ENCODE peak calls at places on chromosomes 12 and 14, in eight cellular contexts. One of them, this sample, is unnamed.
A peak's percentile ranks its signal among the peaks of the same experiment; 100 is the strongest.

GRCh38 chr14:53902307-53902706 is 54.3 kb downstream of the BMP4 start:
- DNase-seq in left ventricle myocardium inferior: no peak
- DNase-seq in mesendoderm: no peak
- DNase-seq in Peyer's patch: no peak
- DNase-seq in spleen: no peak
- DNase-seq in transverse colon: no peak
- DNase-seq in mucosa of descending colon: no peak
- DNase-seq in tibial artery: no peak
- DNase-seq in this sample: no peak

GRCh38 chr12:67155863-67156262 is 113.3 kb upstream of the CAND1 start:
- DNase-seq in tibial artery: no peak
- DNase-seq in Peyer's patch: no peak
- DNase-seq in transverse colon: no peak
- DNase-seq in spleen: no peak
- DNase-seq in left ventricle myocardium inferior: no peak
- DNase-seq in mesendoderm: no peak
- DNase-seq in mucosa of descending colon: no peak
- DNase-seq in this sample: no peak

GRCh38 chr14:58750321-58751269 is 112.8 kb downstream of the DACT1 start:
- DNase-seq in Peyer's patch: no peak
- DNase-seq in spleen: no peak
- DNase-seq in tibial artery: no peak
- DNase-seq in mesendoderm: no peak
- DNase-seq in left ventricle myocardium inferior: no peak
- DNase-seq in transverse colon: peak; percentile 34
- DNase-seq in mucosa of descending colon: peak; percentile 55
- DNase-seq in this sample: no peak

GRCh38 chr14:71123579-71124135 is 216.4 kb downstream of the PCNX1 start:
- DNase-seq in mucosa of descending colon: no peak
- DNase-seq in Peyer's patch: no peak
- DNase-seq in transverse colon: no peak
- DNase-seq in mesendoderm: no peak
- DNase-seq in spleen: no peak
- DNase-seq in left ventricle myocardium inferior: no peak
- DNase-seq in tibial artery: no peak
- DNase-seq in this sample: no peak

GRCh38 chr12:71955946-71956345 is 17.3 kb downstream of the TPH2 start:
- DNase-seq in transverse colon: no peak
- DNase-seq in mucosa of descending colon: no peak
- DNase-seq in left ventricle myocardium inferior: no peak
- DNase-seq in Peyer's patch: no peak
- DNase-seq in mesendoderm: peak; percentile 25
- DNase-seq in tibial artery: no peak
- DNase-seq in spleen: no peak
- DNase-seq in this sample: no peak

GRCh38 chr14:32896979-32897723 is 41.5 kb upstream of the NPAS3 start:
- DNase-seq in transverse colon: no peak
- DNase-seq in left ventricle myocardium inferior: no peak
- DNase-seq in tibial artery: no peak
- DNase-seq in mucosa of descending colon: no peak
- DNase-seq in mesendoderm: no peak
- DNase-seq in spleen: no peak
- DNase-seq in Peyer's patch: no peak
- DNase-seq in this sample: no peak

GRCh38 chr14:68306934-68307758 is 485.7 kb downstream of the ZFP36L1 start:
- DNase-seq in Peyer's patch: no peak
- DNase-seq in spleen: no peak
- DNase-seq in mesendoderm: no peak
- DNase-seq in transverse colon: peak; percentile 64
- DNase-seq in left ventricle myocardium inferior: no peak
- DNase-seq in tibial artery: no peak
- DNase-seq in mucosa of descending colon: peak; percentile 67
- DNase-seq in this sample: no peak

GRCh38 chr12:132452596-132453350 is 37.2 kb upstream of the FBRSL1 start:
- DNase-seq in left ventricle myocardium inferior: no peak
- DNase-seq in spleen: peak; percentile 69
- DNase-seq in mesendoderm: no peak
- DNase-seq in transverse colon: no peak
- DNase-seq in tibial artery: no peak
- DNase-seq in mucosa of descending colon: peak; percentile 11
- DNase-seq in Peyer's patch: no peak
- DNase-seq in this sample: no peak

GRCh38 chr14:92659765-92660561 is 88.5 kb downstream of the LGMN start:
- DNase-seq in tibial artery: peak; percentile 79
- DNase-seq in mesendoderm: no peak
- DNase-seq in Peyer's patch: no peak
- DNase-seq in mucosa of descending colon: no peak
- DNase-seq in spleen: no peak
- DNase-seq in left ventricle myocardium inferior: peak; percentile 55
- DNase-seq in transverse colon: peak; percentile 44
- DNase-seq in this sample: no peak

GRCh38 chr14:88951370-88951769 is 126.9 kb downstream of the TTC8 start:
- DNase-seq in mucosa of descending colon: no peak
- DNase-seq in transverse colon: no peak
- DNase-seq in spleen: no peak
- DNase-seq in mesendoderm: no peak
- DNase-seq in left ventricle myocardium inferior: no peak
- DNase-seq in tibial artery: no peak
- DNase-seq in Peyer's patch: no peak
- DNase-seq in this sample: no peak

GRCh38 chr12:2794261-2794735 is 472 bp upstream of the FKBP4 start:
- DNase-seq in mucosa of descending colon: no peak
- DNase-seq in mesendoderm: peak; percentile 87
- DNase-seq in Peyer's patch: peak; percentile 55
- DNase-seq in left ventricle myocardium inferior: no peak
- DNase-seq in spleen: peak; percentile 89
- DNase-seq in transverse colon: peak; percentile 26
- DNase-seq in tibial artery: peak; percentile 23
- DNase-seq in this sample: peak; percentile 18

GRCh38 chr12:95506707-95507523 is 33.0 kb downstream of the METAP2 start:
- DNase-seq in mesendoderm: no peak
- DNase-seq in left ventricle myocardium inferior: no peak
- DNase-seq in transverse colon: no peak
- DNase-seq in mucosa of descending colon: no peak
- DNase-seq in tibial artery: no peak
- DNase-seq in Peyer's patch: no peak
- DNase-seq in spleen: no peak
- DNase-seq in this sample: no peak

DNA sequence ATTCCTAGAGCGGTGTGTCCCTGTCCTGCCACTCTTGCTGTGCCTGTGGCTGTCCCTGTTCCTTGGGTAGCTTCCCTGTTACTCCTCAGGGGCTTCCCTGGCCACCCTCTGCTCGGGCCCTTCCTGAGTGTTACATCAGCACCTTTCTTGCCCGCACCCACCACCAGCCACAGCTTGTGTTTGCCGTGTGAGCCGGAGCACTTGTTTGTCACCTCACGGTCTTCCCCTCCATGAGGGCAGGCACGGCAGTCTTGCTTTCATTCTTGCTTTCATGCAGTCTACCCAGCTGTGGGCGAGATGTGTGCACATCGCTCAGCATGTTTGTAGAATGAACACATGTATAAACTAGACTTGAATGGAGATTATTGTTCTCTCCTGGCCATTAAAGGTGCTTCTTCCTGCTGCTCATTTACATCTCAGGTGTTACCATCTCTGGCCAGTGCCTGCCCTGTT is 42.0 kb downstream of the TRAF3 start:
- DNase-seq in spleen: peak; percentile 81
- DNase-seq in mesendoderm: no peak
- DNase-seq in tibial artery: no peak
- DNase-seq in transverse colon: peak; percentile 72
- DNase-seq in mucosa of descending colon: peak; percentile 67
- DNase-seq in Peyer's patch: peak; percentile 64
- DNase-seq in left ventricle myocardium inferior: no peak
- DNase-seq in this sample: no peak
- H3K4me1 ChIP-seq in spleen: peaks cover 70% of the 10 kb centered on the region
- H3K4me1 ChIP-seq in mesendoderm: peaks cover 2% of the 10 kb centered on the region
- H3K4me1 ChIP-seq in tibial artery: no peaks in the 10 kb centered on the region
- H3K4me1 ChIP-seq in transverse colon: peaks cover 24% of the 10 kb centered on the region
- H3K4me1 ChIP-seq in mucosa of descending colon: peaks cover 14% of the 10 kb centered on the region
- H3K4me1 ChIP-seq in Peyer's patch: peaks cover 23% of the 10 kb centered on the region
- H3K4me1 ChIP-seq in left ventricle myocardium inferior: no peaks in the 10 kb centered on the region
- H3K4me1 ChIP-seq in this sample: peaks cover 5% of the 10 kb centered on the region

GRCh38 chr14:80927385-80927989 is 14.1 kb downstream of the CEP128 start:
- DNase-seq in left ventricle myocardium inferior: no peak
- DNase-seq in tibial artery: no peak
- DNase-seq in mucosa of descending colon: no peak
- DNase-seq in Peyer's patch: no peak
- DNase-seq in spleen: no peak
- DNase-seq in mesendoderm: peak; percentile 50
- DNase-seq in transverse colon: no peak
- DNase-seq in this sample: no peak
- H3K36me3 ChIP-seq in left ventricle myocardium inferior: no peaks in the 10 kb centered on the region
- H3K36me3 ChIP-seq in tibial artery: no peaks in the 10 kb centered on the region
- H3K36me3 ChIP-seq in mucosa of descending colon: no peaks in the 10 kb centered on the region
- H3K36me3 ChIP-seq in Peyer's patch: no peaks in the 10 kb centered on the region
- H3K36me3 ChIP-seq in spleen: no peaks in the 10 kb centered on the region
- H3K36me3 ChIP-seq in mesendoderm: no peaks in the 10 kb centered on the region
- H3K36me3 ChIP-seq in transverse colon: no peaks in the 10 kb centered on the region
- H3K36me3 ChIP-seq in this sample: no peaks in the 10 kb centered on the region

DNA sequence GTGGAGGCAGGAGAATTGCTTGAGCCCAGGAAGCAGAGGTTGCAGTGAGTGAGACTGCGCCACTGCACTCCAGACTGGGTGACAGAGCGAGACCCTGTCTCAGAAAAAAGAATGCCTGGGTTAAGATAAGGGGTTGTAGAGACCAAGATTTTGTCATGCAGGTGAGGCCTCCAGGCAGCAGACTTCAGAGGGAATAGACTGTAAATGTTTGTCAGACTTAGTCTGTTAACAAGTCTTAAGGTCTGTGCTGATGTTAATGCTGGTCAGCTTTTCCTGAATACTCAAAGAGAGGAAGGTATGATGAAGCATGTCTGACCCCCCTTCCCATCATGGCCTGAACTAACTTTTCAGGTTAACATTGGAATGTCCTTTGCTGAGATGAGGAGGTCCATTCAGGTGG is 83.0 kb upstream of the FUT8 start:
- DNase-seq in tibial artery: no peak
- DNase-seq in Peyer's patch: no peak
- DNase-seq in mesendoderm: no peak
- DNase-seq in left ventricle myocardium inferior: no peak
- DNase-seq in mucosa of descending colon: no peak
- DNase-seq in transverse colon: no peak
- DNase-seq in spleen: no peak
- DNase-seq in this sample: no peak
- H3K4me1 ChIP-seq in tibial artery: no peaks in the 10 kb centered on the region
- H3K4me1 ChIP-seq in Peyer's patch: peaks cover 1% of the 10 kb centered on the region
- H3K4me1 ChIP-seq in mesendoderm: peaks cover 5% of the 10 kb centered on the region
- H3K4me1 ChIP-seq in left ventricle myocardium inferior: peaks cover 8% of the 10 kb centered on the region
- H3K4me1 ChIP-seq in mucosa of descending colon: peaks cover 6% of the 10 kb centered on the region
- H3K4me1 ChIP-seq in transverse colon: peaks cover 20% of the 10 kb centered on the region
- H3K4me1 ChIP-seq in spleen: peaks cover 26% of the 10 kb centered on the region
- H3K4me1 ChIP-seq in this sample: no peaks in the 10 kb centered on the region

GRCh38 chr14:104069541-104069940 is 16.0 kb upstream of the ASPG start:
- DNase-seq in Peyer's patch: no peak
- DNase-seq in transverse colon: no peak
- DNase-seq in left ventricle myocardium inferior: no peak
- DNase-seq in tibial artery: no peak
- DNase-seq in mesendoderm: no peak
- DNase-seq in mucosa of descending colon: no peak
- DNase-seq in spleen: no peak
- DNase-seq in this sample: no peak
- H3K36me3 ChIP-seq in Peyer's patch: no peaks in the 10 kb centered on the region
- H3K36me3 ChIP-seq in transverse colon: no peaks in the 10 kb centered on the region
- H3K36me3 ChIP-seq in left ventricle myocardium inferior: no peaks in the 10 kb centered on the region
- H3K36me3 ChIP-seq in tibial artery: no peaks in the 10 kb centered on the region
- H3K36me3 ChIP-seq in mesendoderm: no peaks in the 10 kb centered on the region
- H3K36me3 ChIP-seq in mucosa of descending colon: no peaks in the 10 kb centered on the region
- H3K36me3 ChIP-seq in spleen: no peaks in the 10 kb centered on the region
- H3K36me3 ChIP-seq in this sample: no peaks in the 10 kb centered on the region

GRCh38 chr14:98185036-98185435 is 1087.0 kb downstream of the BCL11B start:
- DNase-seq in mucosa of descending colon: no peak
- DNase-seq in Peyer's patch: no peak
- DNase-seq in mesendoderm: no peak
- DNase-seq in tibial artery: no peak
- DNase-seq in spleen: no peak
- DNase-seq in left ventricle myocardium inferior: no peak
- DNase-seq in transverse colon: no peak
- DNase-seq in this sample: no peak
- H3K4me1 ChIP-seq in mucosa of descending colon: no peaks in the 10 kb centered on the region
- H3K4me1 ChIP-seq in Peyer's patch: no peaks in the 10 kb centered on the region
- H3K4me1 ChIP-seq in mesendoderm: no peaks in the 10 kb centered on the region
- H3K4me1 ChIP-seq in tibial artery: no peaks in the 10 kb centered on the region
- H3K4me1 ChIP-seq in spleen: no peaks in the 10 kb centered on the region
- H3K4me1 ChIP-seq in left ventricle myocardium inferior: no peaks in the 10 kb centered on the region
- H3K4me1 ChIP-seq in transverse colon: no peaks in the 10 kb centered on the region
- H3K4me1 ChIP-seq in this sample: no peaks in the 10 kb centered on the region

GRCh38 chr12:111448266-111448830 is 42.6 kb downstream of the SH2B3 start:
- DNase-seq in mesendoderm: peak; percentile 33
- DNase-seq in spleen: no peak
- DNase-seq in transverse colon: no peak
- DNase-seq in left ventricle myocardium inferior: no peak
- DNase-seq in mucosa of descending colon: no peak
- DNase-seq in Peyer's patch: no peak
- DNase-seq in tibial artery: no peak
- DNase-seq in this sample: no peak
- H3K36me3 ChIP-seq in mesendoderm: peaks cover 4% of the 10 kb centered on the region
- H3K36me3 ChIP-seq in spleen: peaks cover 66% of the 10 kb centered on the region
- H3K36me3 ChIP-seq in transverse colon: no peaks in the 10 kb centered on the region
- H3K36me3 ChIP-seq in left ventricle myocardium inferior: peaks cover 48% of the 10 kb centered on the region
- H3K36me3 ChIP-seq in mucosa of descending colon: no peaks in the 10 kb centered on the region
- H3K36me3 ChIP-seq in Peyer's patch: no peaks in the 10 kb centered on the region
- H3K36me3 ChIP-seq in tibial artery: peaks cover 78% of the 10 kb centered on the region
- H3K36me3 ChIP-seq in this sample: peaks cover 63% of the 10 kb centered on the region

GRCh38 chr12:106054016-106054415 is 84.7 kb downstream of the NUAK1 start:
- DNase-seq in spleen: no peak
- DNase-seq in Peyer's patch: no peak
- DNase-seq in transverse colon: no peak
- DNase-seq in mucosa of descending colon: no peak
- DNase-seq in tibial artery: no peak
- DNase-seq in mesendoderm: no peak
- DNase-seq in left ventricle myocardium inferior: no peak
- DNase-seq in this sample: no peak
- H3K4me1 ChIP-seq in spleen: no peaks in the 10 kb centered on the region
- H3K4me1 ChIP-seq in Peyer's patch: no peaks in the 10 kb centered on the region
- H3K4me1 ChIP-seq in transverse colon: no peaks in the 10 kb centered on the region
- H3K4me1 ChIP-seq in mucosa of descending colon: no peaks in the 10 kb centered on the region
- H3K4me1 ChIP-seq in tibial artery: peaks cover 37% of the 10 kb centered on the region
- H3K4me1 ChIP-seq in mesendoderm: no peaks in the 10 kb centered on the region
- H3K4me1 ChIP-seq in left ventricle myocardium inferior: no peaks in the 10 kb centered on the region
- H3K4me1 ChIP-seq in this sample: no peaks in the 10 kb centered on the region

DNA sequence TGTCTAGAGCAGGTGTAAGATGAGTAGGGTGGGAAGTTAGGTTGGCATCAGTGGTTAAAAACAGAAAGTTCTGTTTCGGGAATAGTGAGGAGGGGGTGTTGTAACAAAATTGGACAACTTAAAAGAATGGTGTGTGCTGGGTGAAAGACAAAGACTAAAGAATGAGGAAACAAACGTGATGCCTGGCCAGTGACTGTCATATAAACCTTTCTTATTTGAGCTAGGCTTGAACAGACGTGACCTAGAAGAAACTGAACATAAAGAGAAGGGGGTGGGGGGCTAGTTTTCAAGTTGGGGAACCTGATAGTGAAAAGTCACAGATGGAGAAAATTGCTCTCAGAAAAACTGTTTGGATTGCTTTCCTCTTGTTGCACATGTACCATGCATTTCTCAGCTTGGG is 39.6 kb downstream of the RAD52 start:
- DNase-seq in spleen: no peak
- DNase-seq in mesendoderm: no peak
- DNase-seq in Peyer's patch: no peak
- DNase-seq in left ventricle myocardium inferior: no peak
- DNase-seq in tibial artery: no peak
- DNase-seq in mucosa of descending colon: no peak
- DNase-seq in transverse colon: no peak
- DNase-seq in this sample: no peak
- H3K36me3 ChIP-seq in spleen: peaks cover 80% of the 10 kb centered on the region
- H3K36me3 ChIP-seq in mesendoderm: peaks cover 14% of the 10 kb centered on the region
- H3K36me3 ChIP-seq in Peyer's patch: no peaks in the 10 kb centered on the region
- H3K36me3 ChIP-seq in left ventricle myocardium inferior: peaks cover 81% of the 10 kb centered on the region
- H3K36me3 ChIP-seq in tibial artery: peaks cover 91% of the 10 kb centered on the region
- H3K36me3 ChIP-seq in mucosa of descending colon: peaks cover 7% of the 10 kb centered on the region
- H3K36me3 ChIP-seq in transverse colon: peaks cover 25% of the 10 kb centered on the region
- H3K36me3 ChIP-seq in this sample: peaks cover 89% of the 10 kb centered on the region

This sample was measured in BE2C.